ENCODE peak calls at places on chromosomes 11 and 22, in nine cellular contexts. X, W, Y, Z, V, H, O, C and U are unnamed samples.

GRCh38 chr11:18310800-18311340 is 11.1 kb downstream of the HPS5 start:
- DNase-seq in X (no peak), W (peak), Y (no peak), Z (no peak), V (peak), H (no peak), O (no peak), C (peak), U (no peak)

GRCh38 chr11:60852639-60853468 is 2.9 kb downstream of the PTGDR2 start:
- DNase-seq in X (no peak), W (no peak), Y (no peak), Z (no peak), V (no peak), H (no peak), O (peak), C (no peak), U (no peak)

GRCh38 chr11:19511413-19512183 is 201.0 kb upstream of the NAV2 start:
- DNase-seq in X (no peak), W (peak), Y (no peak), Z (peak), V (no peak), H (no peak), O (no peak), C (no peak), U (peak)

GRCh38 chr22:35996596-35996995 is 32.0 kb downstream of the RBFOX2 start:
- DNase-seq in X (no peak), W (no peak), Y (no peak), Z (no peak), V (no peak), H (no peak), O (no peak), C (no peak), U (no peak)

GRCh38 chr11:71484248-71485062 is 31.5 kb downstream of the NADSYN1 start:
- DNase-seq in X (no peak), W (no peak), Y (no peak), Z (no peak), V (no peak), H (no peak), O (no peak), C (no peak), U (no peak)

GRCh38 chr11:67492801-67493547 is 10.1 kb downstream of the AIP start:
- DNase-seq in X (no peak), W (no peak), Y (no peak), Z (no peak), V (no peak), H (no peak), O (peak), C (no peak), U (no peak)

GRCh38 chr11:61922539-61922938 is 5.2 kb upstream of the RAB3IL1 start:
- DNase-seq in X (no peak), W (peak), Y (peak), Z (no peak), V (peak), H (peak), O (no peak), C (no peak), U (no peak)

GRCh38 chr11:120339394-120339890 is 3.2 kb downstream of the ARHGEF12 start:
- DNase-seq in X (no peak), W (peak), Y (no peak), Z (no peak), V (peak), H (no peak), O (no peak), C (no peak), U (no peak)

GRCh38 chr11:128814856-128815705 is 52.0 kb downstream of the KCNJ1 start:
- DNase-seq in X (peak), W (peak), Y (peak), Z (no peak), V (peak), H (no peak), O (peak), C (no peak), U (no peak)

GRCh38 chr22:30843245-30843644 is 125.3 kb downstream of the MORC2 start:
- DNase-seq in X (no peak), W (no peak), Y (no peak), Z (no peak), V (no peak), H (no peak), O (no peak), C (no peak), U (no peak)

GRCh38 chr11:118283756-118284350 is 19.8 kb upstream of the MPZL2 start:
- DNase-seq in X (no peak), W (no peak), Y (no peak), Z (no peak), V (no peak), H (peak), O (no peak), C (no peak), U (no peak)

GRCh38 chr11:126393143-126393542 is 37.7 kb downstream of the ST3GAL4 start:
- DNase-seq in X (no peak), W (no peak), Y (no peak), Z (no peak), V (no peak), H (no peak), O (no peak), C (no peak), U (no peak)

GRCh38 chr22:41380993-41381328 is 781 bp upstream of the TEF start:
- DNase-seq in X (no peak), W (peak), Y (peak), Z (peak), V (peak), H (no peak), O (no peak), C (no peak), U (peak)

GRCh38 chr11:121431820-121432526 is 20.1 kb upstream of the SORL1 start:
- DNase-seq in X (no peak), W (no peak), Y (no peak), Z (no peak), V (no peak), H (no peak), O (no peak), C (peak), U (no peak)

GRCh38 chr11:14672635-14673034 is 29.0 kb downstream of the PDE3B start:
- DNase-seq in X (no peak), W (peak), Y (no peak), Z (no peak), V (peak), H (no peak), O (no peak), C (no peak), U (no peak)